ENCODE peak calls at places on chromosomes 1 and 21, in seven cellular contexts. K is GM23248; X is lower lobe of right lung; V is iPS DF 6.9; Y is CD8-positive, alpha-beta memory T cell; W is heart left ventricle; T is neuronal stem cell. F is an unnamed sample. For H3K4me1, H3K9me3 and H3K36me3, the result is how much of the 10 kb centered on the place peaks cover.

GRCh38 chr1:244967159-244967558 is 102.8 kb upstream of the HNRNPU start:
- DNase-seq in K (no peak), X (no peak), V (no peak), Y (no peak), W (no peak), T (no peak), F (no peak)

GRCh38 chr1:6350416-6351088 is 43.0 kb downstream of the ACOT7 start:
- DNase-seq in K (no peak), X (peak), V (no peak), Y (no peak), W (peak), T (no peak), F (no peak)

GRCh38 chr21:46048926-46049889 is 48.7 kb upstream of the COL6A2 start:
- DNase-seq in K (peak), X (peak), V (no peak), Y (no peak), W (peak), T (no peak), F (no peak)

GRCh38 chr1:231499148-231499763 is 29.2 kb upstream of the TSNAX start:
- DNase-seq in K (no peak), X (no peak), V (no peak), Y (no peak), W (no peak), T (no peak), F (no peak)

GRCh38 chr1:52554756-52555155 is 1.9 kb upstream of the TUT4 start:
- DNase-seq in K (peak), X (no peak), V (no peak), Y (no peak), W (no peak), T (peak), F (no peak)

GRCh38 chr1:181023265-181024057 is 791 bp upstream of the STX6 start:
- DNase-seq in K (no peak), X (no peak), V (no peak), Y (no peak), W (no peak), T (no peak), F (no peak)

GRCh38 chr1:81551942-81552341 is 248.8 kb upstream of the ADGRL2 start:
- DNase-seq in K (no peak), X (no peak), V (no peak), Y (no peak), W (no peak), T (no peak), F (no peak)

GRCh38 chr1:203306970-203307541 is 1.7 kb downstream of the BTG2 start:
- DNase-seq in K (no peak), X (no peak), V (no peak), Y (peak), W (peak), T (no peak), F (peak)

GRCh38 chr1:111743679-111744101 is 4.5 kb upstream of the INKA2 start:
- DNase-seq in K (peak), X (peak), V (no peak), Y (no peak), W (no peak), T (no peak), F (no peak)

GRCh38 chr1:91021686-91022517 is at the start of gene ZNF644:
- DNase-seq in K (peak), X (peak), V (peak), Y (peak), W (peak), T (peak), F (peak)

GRCh38 chr1:201128476-201128875 is 1.5 kb upstream of the ASCL5 start:
- DNase-seq in K (no peak), X (peak), V (no peak), Y (no peak), W (peak), T (no peak), F (no peak)

GRCh38 chr1:180507826-180508724 is 5.7 kb upstream of the ACBD6 start:
- DNase-seq in K (peak), X (no peak), V (no peak), Y (no peak), W (no peak), T (no peak), F (no peak)

GRCh38 chr1:113937146-113937545 is 8.0 kb downstream of the HIPK1 start:
- DNase-seq in K (no peak), X (no peak), V (no peak), Y (no peak), W (no peak), T (no peak), F (no peak)
- H3K4me1 ChIP-seq in K (under half), X (half or more), V (under half), Y (half or more), W (under half), T (under half), F (under half)

GRCh38 chr21:20108976-20109375 is 889.2 kb upstream of the NCAM2 start:
- DNase-seq in K (no peak), X (no peak), V (no peak), Y (no peak), W (no peak), T (no peak), F (no peak)
- H3K9me3 ChIP-seq in K (under half), X (under half), V (under half), Y (under half), W (under half), T (under half), F (under half)

DNA sequence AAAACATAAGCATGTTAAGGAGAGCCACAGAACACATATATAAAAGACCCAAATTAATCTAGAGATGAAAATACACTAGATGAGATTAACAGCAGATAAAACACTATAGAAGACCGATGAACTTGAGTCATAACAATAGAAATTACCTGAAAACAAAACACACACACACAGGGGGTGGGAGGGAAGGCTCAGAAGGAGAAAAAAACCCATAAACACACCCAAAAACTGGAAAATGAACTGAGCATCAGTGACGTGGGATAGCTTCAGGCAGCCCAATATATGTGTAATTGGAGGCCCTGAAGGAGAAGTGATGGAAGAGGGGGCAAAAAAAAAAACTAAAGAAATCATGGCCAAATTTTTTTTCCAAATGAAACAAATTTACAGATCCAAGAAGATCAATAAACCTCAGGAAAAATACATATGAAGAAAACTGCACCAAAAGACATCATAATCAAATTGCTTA is 11.4 kb downstream of the ALDH9A1 start:
- DNase-seq in K (no peak), X (no peak), V (no peak), Y (no peak), W (no peak), T (no peak), F (no peak)
- H3K36me3 ChIP-seq in K (under half), X (under half), V (under half), Y (under half), W (half or more), T (half or more), F (under half)

GRCh38 chr1:76291186-76291585 is 216.6 kb downstream of the ST6GALNAC3 start:
- DNase-seq in K (peak), X (peak), V (no peak), Y (no peak), W (no peak), T (no peak), F (no peak)
- H3K4me1 ChIP-seq in K (under half), X (under half), V (under half), Y (half or more), W (under half), T (under half), F (under half)

DNA sequence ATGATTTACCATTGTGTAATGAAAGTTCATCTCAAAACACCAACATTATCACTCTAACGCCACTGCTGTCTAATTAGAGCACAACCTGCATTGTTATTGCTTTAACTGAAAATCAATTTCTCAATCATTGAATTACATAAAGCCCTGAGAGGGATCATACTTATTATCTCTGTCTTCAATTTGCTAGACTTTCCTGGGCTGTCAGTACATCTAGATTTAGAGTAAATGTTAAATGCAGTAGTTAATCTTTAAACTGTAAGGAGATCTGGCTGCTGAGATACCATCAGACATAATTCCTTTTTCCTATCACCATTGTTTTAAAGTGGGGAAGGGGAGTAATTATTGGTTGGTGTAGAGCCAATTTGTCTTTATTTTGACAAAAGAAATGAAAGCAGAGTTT is 1995.1 kb downstream of the MRPL39 start:
- DNase-seq in K (no peak), X (no peak), V (no peak), Y (no peak), W (no peak), T (no peak), F (no peak)
- H3K9me3 ChIP-seq in K (under half), X (under half), V (under half), Y (under half), W (under half), T (under half), F (under half)

DNA sequence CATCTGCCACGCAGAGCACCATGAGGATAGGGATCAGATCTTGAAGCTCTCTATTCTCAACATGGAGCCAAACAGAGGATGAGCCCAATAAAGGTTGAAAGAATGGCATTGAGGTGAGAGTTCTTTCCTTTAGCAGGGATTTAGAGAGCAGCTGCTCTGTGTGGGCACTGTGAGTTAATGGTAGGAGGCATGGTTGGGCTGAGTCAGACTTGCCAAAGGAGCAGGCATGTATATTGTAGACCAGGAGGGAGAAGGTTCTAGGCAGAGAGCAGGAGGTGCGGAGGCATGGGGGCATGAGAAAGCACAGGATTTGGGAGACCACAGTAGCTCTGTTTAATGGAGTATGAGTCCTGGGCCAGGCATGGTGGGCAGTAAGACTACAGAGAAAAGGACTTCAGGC is 32.0 kb downstream of the TMEM53 start:
- DNase-seq in K (no peak), X (no peak), V (no peak), Y (no peak), W (no peak), T (no peak), F (no peak)
- H3K36me3 ChIP-seq in K (under half), X (half or more), V (under half), Y (half or more), W (half or more), T (half or more), F (half or more)

GRCh38 chr21:40707271-40707670 is 139.7 kb downstream of the DSCAM start:
- DNase-seq in K (no peak), X (no peak), V (no peak), Y (no peak), W (no peak), T (no peak), F (no peak)
- H3K4me1 ChIP-seq in K (under half), X (under half), V (under half), Y (under half), W (under half), T (under half), F (under half)

F was measured in HAP-1.